ENCODE peak calls at places on chromosomes 16 and 17, in five cellular contexts. Y, S, K, W and E are unnamed samples.

GRCh38 chr16:59169168-59169567 is 435.1 kb upstream of the GOT2 start:
- DNase-seq in W (no peak), K (no peak), Y (no peak), S (no peak), E (no peak)

GRCh38 chr16:75660321-75660720 is 12.7 kb downstream of the TERF2IP start:
- DNase-seq in S (no peak), K (no peak), Y (no peak), W (no peak), E (no peak)

GRCh38 chr16:57325458-57325857 is 33.1 kb upstream of the CCL22 start:
- DNase-seq in Y (no peak), S (no peak), K (no peak), W (no peak), E (no peak)

GRCh38 chr17:81341347-81342061 is 46.4 kb upstream of the SLC38A10 start:
- DNase-seq in S (no peak), Y (no peak), W (no peak), K (no peak), E (no peak)

GRCh38 chr17:35099929-35100328 is 19.7 kb downstream of the RAD51D start:
- DNase-seq in W (no peak), Y (no peak), S (no peak), K (no peak), E (no peak)

GRCh38 chr17:64377769-64378282 is 12.8 kb downstream of the PECAM1 start:
- DNase-seq in K (no peak), S (no peak), Y (no peak), W (peak), E (no peak)

GRCh38 chr17:63827801-63828221 is 348 bp upstream of the FTSJ3 start:
- DNase-seq in K (no peak), Y (no peak), W (no peak), S (no peak), E (no peak)

GRCh38 chr17:75765981-75766380 is 989 bp upstream of the GALK1 start:
- DNase-seq in W (no peak), K (no peak), S (no peak), Y (no peak), E (no peak)

GRCh38 chr16:17476414-17477259 is 5.9 kb upstream of the XYLT1 start:
- DNase-seq in S (no peak), Y (peak), W (peak), K (peak), E (peak)

GRCh38 chr16:68575082-68575481 is 36.0 kb downstream of the ZFP90 start:
- DNase-seq in W (no peak), Y (no peak), K (no peak), S (no peak), E (no peak)

GRCh38 chr16:82991435-82991834 is 364.7 kb downstream of the CDH13 start:
- DNase-seq in Y (peak), W (no peak), K (no peak), S (no peak), E (no peak)

GRCh38 chr17:50423553-50424159 is 2.4 kb upstream of the ACSF2 start:
- DNase-seq in Y (no peak), S (no peak), K (no peak), W (peak), E (peak)